ENCODE peak calls at places on chromosomes 6 and 20, in four cellular contexts. One of them, this sample, is unnamed.

GRCh38 chr6:127484207-127484858 is 25.1 kb upstream of the KIAA0408 start:
- DNase-seq in astrocyte: peak; percentile 74
- DNase-seq in uterus: no peak
- DNase-seq in upper lobe of left lung: no peak
- DNase-seq in this sample: peak; percentile 61

GRCh38 chr6:142385352-142385751 is 83.5 kb downstream of the ADGRG6 start:
- DNase-seq in astrocyte: no peak
- DNase-seq in uterus: no peak
- DNase-seq in upper lobe of left lung: no peak
- DNase-seq in this sample: no peak

GRCh38 chr6:24766685-24767462 is 7.9 kb upstream of the GMNN start:
- DNase-seq in astrocyte: no peak
- DNase-seq in uterus: no peak
- DNase-seq in upper lobe of left lung: no peak
- DNase-seq in this sample: no peak

GRCh38 chr6:158397578-158397977 is 85.3 kb downstream of the TULP4 start:
- DNase-seq in astrocyte: no peak
- DNase-seq in uterus: no peak
- DNase-seq in upper lobe of left lung: no peak
- DNase-seq in this sample: no peak

GRCh38 chr6:77403424-77403823 is 59.9 kb downstream of the HTR1B start:
- DNase-seq in astrocyte: peak; percentile 10
- DNase-seq in uterus: no peak
- DNase-seq in upper lobe of left lung: no peak
- DNase-seq in this sample: peak; percentile 65

GRCh38 chr6:158863646-158864045 is 44.5 kb upstream of the EZR start:
- DNase-seq in astrocyte: peak; percentile 64
- DNase-seq in uterus: no peak
- DNase-seq in upper lobe of left lung: no peak
- DNase-seq in this sample: peak; percentile 6

GRCh38 chr6:65075705-65076104 is 631.3 kb downstream of the EYS start:
- DNase-seq in astrocyte: no peak
- DNase-seq in uterus: no peak
- DNase-seq in upper lobe of left lung: no peak
- DNase-seq in this sample: no peak

GRCh38 chr20:60000271-60001026 is 42.2 kb downstream of the CDH26 start:
- DNase-seq in astrocyte: no peak
- DNase-seq in uterus: no peak
- DNase-seq in upper lobe of left lung: no peak
- DNase-seq in this sample: no peak

GRCh38 chr6:146968041-146968760 is 236.0 kb upstream of the STXBP5 start:
- DNase-seq in astrocyte: peak; percentile 77
- DNase-seq in uterus: no peak
- DNase-seq in upper lobe of left lung: no peak
- DNase-seq in this sample: peak; percentile 63

GRCh38 chr6:116133453-116133852 is 7.5 kb upstream of the COL10A1 start:
- DNase-seq in astrocyte: no peak
- DNase-seq in uterus: no peak
- DNase-seq in upper lobe of left lung: no peak
- DNase-seq in this sample: no peak

GRCh38 chr6:9292975-9293374 is 857.6 kb upstream of the SLC35B3 start:
- DNase-seq in astrocyte: peak; percentile 80
- DNase-seq in uterus: no peak
- DNase-seq in upper lobe of left lung: no peak
- DNase-seq in this sample: peak; percentile 2

GRCh38 chr6:37479266-37479854 is 20.3 kb downstream of the CCDC167 start:
- DNase-seq in astrocyte: no peak
- DNase-seq in uterus: no peak
- DNase-seq in upper lobe of left lung: no peak
- DNase-seq in this sample: no peak

GRCh38 chr20:63350196-63350595 is 11.0 kb downstream of the CHRNA4 start:
- DNase-seq in astrocyte: no peak
- DNase-seq in uterus: no peak
- DNase-seq in upper lobe of left lung: no peak
- DNase-seq in this sample: no peak

GRCh38 chr6:16828058-16828457 is 66.8 kb upstream of the ATXN1 start:
- DNase-seq in astrocyte: no peak
- DNase-seq in uterus: no peak
- DNase-seq in upper lobe of left lung: no peak
- DNase-seq in this sample: no peak

GRCh38 chr6:39452306-39452705 is 129.8 kb upstream of the KCNK16 start:
- DNase-seq in astrocyte: peak; percentile 81
- DNase-seq in uterus: no peak
- DNase-seq in upper lobe of left lung: no peak
- DNase-seq in this sample: peak; percentile 58

GRCh38 chr6:37698264-37699137 is 818 bp upstream of the MDGA1 start:
- DNase-seq in astrocyte: peak; percentile 2
- DNase-seq in uterus: peak; percentile 42
- DNase-seq in upper lobe of left lung: no peak
- DNase-seq in this sample: no peak

GRCh38 chr6:80142586-80142985 is 36.1 kb downstream of the BCKDHB start:
- DNase-seq in astrocyte: peak; percentile 58
- DNase-seq in uterus: no peak
- DNase-seq in upper lobe of left lung: no peak
- DNase-seq in this sample: no peak

GRCh38 chr20:57620999-57621398 is 773 bp upstream of the ZBP1 start:
- DNase-seq in astrocyte: no peak
- DNase-seq in uterus: no peak
- DNase-seq in upper lobe of left lung: no peak
- DNase-seq in this sample: no peak

GRCh38 chr6:109861946-109862345 is 116.2 kb upstream of the GPR6 start:
- DNase-seq in astrocyte: no peak
- DNase-seq in uterus: no peak
- DNase-seq in upper lobe of left lung: no peak
- DNase-seq in this sample: no peak

GRCh38 chr6:38131527-38131965 is 312.0 kb downstream of the ZFAND3 start:
- DNase-seq in astrocyte: peak; percentile 99
- DNase-seq in uterus: no peak
- DNase-seq in upper lobe of left lung: no peak
- DNase-seq in this sample: peak; percentile 93

GRCh38 chr6:34205466-34205865 is 31.2 kb upstream of the HMGA1 start:
- DNase-seq in astrocyte: no peak
- DNase-seq in uterus: no peak
- DNase-seq in upper lobe of left lung: no peak
- DNase-seq in this sample: peak; percentile 1

GRCh38 chr6:3506195-3506594 is 49.3 kb upstream of the SLC22A23 start:
- DNase-seq in astrocyte: no peak
- DNase-seq in uterus: no peak
- DNase-seq in upper lobe of left lung: no peak
- DNase-seq in this sample: no peak

GRCh38 chr6:13908955-13909381 is 15.8 kb upstream of the RNF182 start:
- DNase-seq in astrocyte: peak; percentile 53
- DNase-seq in uterus: peak; percentile 42
- DNase-seq in upper lobe of left lung: peak; percentile 50
- DNase-seq in this sample: peak; percentile 60

GRCh38 chr6:21049572-21049971 is 515.3 kb downstream of the CDKAL1 start:
- DNase-seq in astrocyte: peak; percentile 55
- DNase-seq in uterus: no peak
- DNase-seq in upper lobe of left lung: no peak
- DNase-seq in this sample: no peak

GRCh38 chr20:49558826-49559225 is 9.1 kb downstream of the PTGIS start:
- DNase-seq in astrocyte: no peak
- DNase-seq in uterus: peak; percentile 24
- DNase-seq in upper lobe of left lung: no peak
- DNase-seq in this sample: no peak

GRCh38 chr6:31738048-31738979 is 1.5 kb upstream of the MSH5 start:
- DNase-seq in astrocyte: peak; percentile 78
- DNase-seq in uterus: peak; percentile 52
- DNase-seq in upper lobe of left lung: peak; percentile 87
- DNase-seq in this sample: peak; percentile 82

DNA sequence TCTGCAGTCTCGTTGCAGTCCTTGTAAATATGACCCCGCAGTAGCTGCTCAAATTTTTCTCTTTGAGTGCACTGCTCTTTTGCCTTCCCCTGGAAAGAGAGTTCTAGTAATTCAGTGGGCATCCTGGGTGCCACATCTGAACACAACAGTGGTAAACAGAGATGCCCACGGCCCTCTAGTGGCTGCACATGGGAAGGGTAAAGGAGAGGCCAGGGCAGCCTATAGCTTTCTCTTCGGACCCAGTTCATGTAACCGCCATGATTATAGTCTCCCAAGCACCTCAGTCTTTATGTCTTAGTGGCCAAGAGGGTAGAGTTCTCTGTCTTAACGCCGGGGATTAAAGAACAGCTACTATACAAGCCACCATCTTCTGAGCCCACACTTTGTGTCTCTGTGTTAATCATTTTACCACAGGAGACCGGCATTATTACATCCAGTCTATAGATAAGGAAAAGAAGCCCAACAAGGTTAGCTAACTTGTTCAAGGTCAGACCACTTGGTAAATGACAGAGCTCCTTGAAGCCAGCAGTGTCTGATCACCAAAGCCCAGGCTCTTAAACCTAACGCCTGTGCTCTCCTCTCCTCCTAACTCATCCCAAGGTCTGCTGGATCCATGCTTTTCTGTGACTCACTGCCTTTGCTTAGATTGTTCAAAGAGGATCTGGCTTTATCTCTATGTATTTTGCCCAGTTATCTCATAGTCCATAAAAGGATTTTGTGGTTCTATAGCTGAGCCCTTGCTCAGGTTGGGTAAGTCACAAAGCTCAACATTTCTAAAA is 81.8 kb downstream of the ISM1 start:
- DNase-seq in astrocyte: no peak
- DNase-seq in uterus: no peak
- DNase-seq in upper lobe of left lung: peak; percentile 30
- DNase-seq in this sample: peak; percentile 10
- TF ChIP-seq CTCF in astrocyte: peak; percentile 40
- TF ChIP-seq CTCF in uterus: peak; percentile 5
- TF ChIP-seq CTCF in upper lobe of left lung: peak; percentile 55
- TF ChIP-seq CTCF in this sample: peak; percentile 86

GRCh38 chr20:13221313-13221672 is 219 bp downstream of the ISM1 start:
- DNase-seq in astrocyte: no peak
- DNase-seq in uterus: no peak
- DNase-seq in upper lobe of left lung: no peak
- DNase-seq in this sample: no peak

GRCh38 chr20:13219327-13220193 is 1.5 kb upstream of the ISM1 start:
- DNase-seq in astrocyte: no peak
- DNase-seq in uterus: no peak
- DNase-seq in upper lobe of left lung: no peak
- DNase-seq in this sample: no peak

GRCh38 chr20:13221673-13222318 is 722 bp downstream of the ISM1 start:
- DNase-seq in astrocyte: peak; percentile 42
- DNase-seq in uterus: no peak
- DNase-seq in upper lobe of left lung: peak; percentile 44
- DNase-seq in this sample: peak; percentile 37

GRCh38 chr20:13220857-13221297 is at the start of gene ISM1:
- DNase-seq in astrocyte: no peak
- DNase-seq in uterus: no peak
- DNase-seq in upper lobe of left lung: no peak
- DNase-seq in this sample: no peak

GRCh38 chr20:13220194-13220856 is 749 bp upstream of the ISM1 start:
- DNase-seq in astrocyte: peak; percentile 6
- DNase-seq in uterus: peak; percentile 28
- DNase-seq in upper lobe of left lung: peak; percentile 35
- DNase-seq in this sample: no peak
- TF ChIP-seq CTCF in astrocyte: no peak
- TF ChIP-seq CTCF in uterus: no peak
- TF ChIP-seq CTCF in upper lobe of left lung: no peak
- TF ChIP-seq CTCF in this sample: no peak

GRCh38 chr6:84549912-84550311 is 214.5 kb downstream of the TBX18 start:
- DNase-seq in astrocyte: no peak
- DNase-seq in uterus: no peak
- DNase-seq in upper lobe of left lung: no peak
- DNase-seq in this sample: no peak
- TF ChIP-seq CTCF in astrocyte: peak; percentile 13
- TF ChIP-seq CTCF in uterus: no peak
- TF ChIP-seq CTCF in upper lobe of left lung: no peak
- TF ChIP-seq CTCF in this sample: peak; percentile 44

DNA sequence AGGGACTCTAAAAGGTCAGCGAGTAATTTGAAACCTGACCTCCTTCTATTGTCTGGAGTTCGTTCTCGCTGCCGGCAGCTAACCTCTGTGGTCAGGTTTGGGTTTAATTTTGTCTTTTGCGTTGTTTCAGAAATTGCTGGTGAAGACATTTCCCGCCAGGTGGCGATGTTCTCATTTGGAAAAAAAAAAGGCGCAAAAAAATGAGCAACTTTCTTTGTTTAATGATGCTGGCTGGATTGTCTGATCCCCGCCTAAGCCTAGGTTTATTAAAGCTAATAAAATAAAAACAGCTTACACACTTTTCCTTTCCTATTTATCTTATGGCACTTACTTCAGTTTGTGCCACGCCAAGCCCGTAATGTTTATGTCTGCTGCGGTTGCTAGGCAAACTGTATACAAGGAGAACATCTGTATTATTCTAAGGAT is 205.5 kb downstream of the DOK5 start:
- DNase-seq in astrocyte: peak; percentile 2
- DNase-seq in uterus: no peak
- DNase-seq in upper lobe of left lung: no peak
- DNase-seq in this sample: peak; percentile 36
- TF ChIP-seq CTCF in astrocyte: peak; percentile 68
- TF ChIP-seq CTCF in uterus: peak; percentile 52
- TF ChIP-seq CTCF in upper lobe of left lung: no peak
- TF ChIP-seq CTCF in this sample: peak; percentile 74

DNA sequence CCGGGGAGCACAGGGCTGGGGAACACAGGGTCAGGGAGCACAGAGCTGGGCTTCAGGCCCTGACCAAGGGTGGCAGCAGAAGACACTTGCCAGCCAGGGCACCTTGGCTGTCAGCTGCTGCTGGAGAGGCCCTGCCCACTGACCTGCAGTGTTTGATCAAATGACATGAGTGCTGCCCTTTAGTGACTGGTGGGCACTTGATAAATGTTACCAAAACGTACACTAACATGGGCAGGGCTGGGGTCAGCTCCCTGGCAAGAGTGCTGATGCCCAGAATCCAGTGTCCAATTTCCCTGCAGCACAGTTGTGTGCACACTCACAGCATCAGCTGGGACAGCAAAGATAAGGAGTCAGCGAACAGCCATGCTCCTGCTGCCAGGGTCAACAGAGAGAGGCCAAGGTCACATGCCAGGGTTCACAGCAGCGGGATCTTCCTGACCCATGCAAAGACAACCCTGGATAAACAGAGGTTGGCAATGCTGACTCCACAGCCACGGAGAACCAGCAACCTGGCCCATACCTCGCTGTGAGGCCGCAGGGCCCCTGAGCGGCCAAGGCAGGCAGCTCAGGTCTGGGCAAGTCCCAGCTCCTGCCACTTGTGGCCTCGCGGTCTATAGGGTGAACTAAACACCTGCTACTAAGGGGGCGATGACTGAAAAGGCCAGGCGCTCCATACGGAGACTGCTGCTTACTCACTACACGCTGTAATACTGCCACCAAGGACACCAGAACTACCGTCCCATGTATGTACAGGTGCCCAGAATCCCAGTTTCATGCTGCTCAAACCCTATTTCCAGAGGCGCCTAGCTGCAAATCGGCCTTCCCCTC is 46.3 kb downstream of the NINL start:
- DNase-seq in astrocyte: no peak
- DNase-seq in uterus: no peak
- DNase-seq in upper lobe of left lung: peak; percentile 50
- DNase-seq in this sample: no peak
- TF ChIP-seq CTCF in astrocyte: no peak
- TF ChIP-seq CTCF in uterus: no peak
- TF ChIP-seq CTCF in upper lobe of left lung: no peak
- TF ChIP-seq CTCF in this sample: no peak